ENCODE peak calls at places on chromosome 9, in seven cellular contexts. One of them, this sample, is unnamed.

GRCh38 chr9:33434317-33435105 is 12.9 kb downstream of the AQP3 start:
- DNase-seq in IMR-90: no peak
- DNase-seq in mesendoderm: no peak
- DNase-seq in neuronal stem cell: no peak
- DNase-seq in mesenchymal stem cell: no peak
- DNase-seq in H1: no peak
- DNase-seq in trophoblast cell: no peak
- DNase-seq in this sample: no peak

GRCh38 chr9:77750284-77750683 is 102.2 kb upstream of the GNA14 start:
- DNase-seq in neuronal stem cell: no peak
- DNase-seq in trophoblast cell: no peak
- DNase-seq in IMR-90: peak
- DNase-seq in mesendoderm: no peak
- DNase-seq in H1: no peak
- DNase-seq in mesenchymal stem cell: no peak
- DNase-seq in this sample: no peak

GRCh38 chr9:38277601-38278200 is 114.8 kb upstream of the ALDH1B1 start:
- DNase-seq in neuronal stem cell: no peak
- DNase-seq in H1: no peak
- DNase-seq in mesenchymal stem cell: no peak
- DNase-seq in trophoblast cell: no peak
- DNase-seq in mesendoderm: no peak
- DNase-seq in IMR-90: no peak
- DNase-seq in this sample: peak

GRCh38 chr9:127561491-127562270 is 50.4 kb upstream of the STXBP1 start:
- DNase-seq in H1: no peak
- DNase-seq in IMR-90: peak
- DNase-seq in trophoblast cell: peak
- DNase-seq in mesenchymal stem cell: peak
- DNase-seq in neuronal stem cell: no peak
- DNase-seq in mesendoderm: peak
- DNase-seq in this sample: peak

GRCh38 chr9:131951905-131952304 is 127.8 kb downstream of the MED27 start:
- DNase-seq in mesenchymal stem cell: peak
- DNase-seq in IMR-90: peak
- DNase-seq in neuronal stem cell: no peak
- DNase-seq in trophoblast cell: no peak
- DNase-seq in mesendoderm: no peak
- DNase-seq in H1: no peak
- DNase-seq in this sample: no peak

GRCh38 chr9:131503626-131504465 is 1.1 kb downstream of the POMT1 start:
- DNase-seq in mesendoderm: peak
- DNase-seq in trophoblast cell: peak
- DNase-seq in H1: peak
- DNase-seq in neuronal stem cell: no peak
- DNase-seq in mesenchymal stem cell: peak
- DNase-seq in IMR-90: peak
- DNase-seq in this sample: peak

GRCh38 chr9:89676281-89676680 is 71.5 kb downstream of the GADD45G start:
- DNase-seq in neuronal stem cell: no peak
- DNase-seq in mesendoderm: no peak
- DNase-seq in trophoblast cell: no peak
- DNase-seq in H1: no peak
- DNase-seq in IMR-90: no peak
- DNase-seq in mesenchymal stem cell: no peak
- DNase-seq in this sample: no peak

GRCh38 chr9:69411931-69412740 is 87.1 kb downstream of the ENTREP1 start:
- DNase-seq in trophoblast cell: no peak
- DNase-seq in neuronal stem cell: no peak
- DNase-seq in mesenchymal stem cell: no peak
- DNase-seq in H1: no peak
- DNase-seq in IMR-90: no peak
- DNase-seq in mesendoderm: no peak
- DNase-seq in this sample: no peak

GRCh38 chr9:76018244-76018643 is 127.8 kb downstream of the PCSK5 start:
- DNase-seq in trophoblast cell: peak
- DNase-seq in mesenchymal stem cell: no peak
- DNase-seq in neuronal stem cell: no peak
- DNase-seq in IMR-90: no peak
- DNase-seq in H1: no peak
- DNase-seq in mesendoderm: no peak
- DNase-seq in this sample: no peak

GRCh38 chr9:114301798-114302565 is 20.9 kb upstream of the ORM1 start:
- DNase-seq in mesenchymal stem cell: no peak
- DNase-seq in mesendoderm: no peak
- DNase-seq in trophoblast cell: no peak
- DNase-seq in H1: no peak
- DNase-seq in IMR-90: no peak
- DNase-seq in neuronal stem cell: no peak
- DNase-seq in this sample: no peak

GRCh38 chr9:26811106-26811505 is 81.5 kb downstream of the CAAP1 start:
- DNase-seq in trophoblast cell: no peak
- DNase-seq in neuronal stem cell: no peak
- DNase-seq in mesenchymal stem cell: no peak
- DNase-seq in mesendoderm: no peak
- DNase-seq in H1: no peak
- DNase-seq in IMR-90: no peak
- DNase-seq in this sample: no peak
- H3K4ac ChIP-seq in trophoblast cell: no peak
- H3K4ac ChIP-seq in neuronal stem cell: no peak
- H3K4ac ChIP-seq in mesenchymal stem cell: no peak
- H3K4ac ChIP-seq in mesendoderm: no peak
- H3K4ac ChIP-seq in H1: no peak
- H3K4ac ChIP-seq in IMR-90: no peak
- H3K4ac ChIP-seq in this sample: no peak

GRCh38 chr9:92656537-92656925 is 13.4 kb downstream of the IPPK start:
- DNase-seq in H1: no peak
- DNase-seq in mesendoderm: no peak
- DNase-seq in IMR-90: no peak
- DNase-seq in mesenchymal stem cell: no peak
- DNase-seq in neuronal stem cell: no peak
- DNase-seq in trophoblast cell: no peak
- DNase-seq in this sample: no peak

GRCh38 chr9:92657296-92658094 is 12.4 kb downstream of the IPPK start:
- DNase-seq in trophoblast cell: no peak
- DNase-seq in neuronal stem cell: no peak
- DNase-seq in H1: no peak
- DNase-seq in IMR-90: no peak
- DNase-seq in mesendoderm: peak
- DNase-seq in mesenchymal stem cell: peak
- DNase-seq in this sample: no peak

GRCh38 chr9:92655896-92656536 is 13.9 kb downstream of the IPPK start:
- DNase-seq in trophoblast cell: no peak
- DNase-seq in IMR-90: no peak
- DNase-seq in H1: no peak
- DNase-seq in mesenchymal stem cell: no peak
- DNase-seq in neuronal stem cell: no peak
- DNase-seq in mesendoderm: no peak
- DNase-seq in this sample: no peak

GRCh38 chr9:92654481-92655301 is 15.2 kb downstream of the IPPK start:
- DNase-seq in mesendoderm: no peak
- DNase-seq in IMR-90: no peak
- DNase-seq in neuronal stem cell: no peak
- DNase-seq in mesenchymal stem cell: no peak
- DNase-seq in trophoblast cell: no peak
- DNase-seq in H1: no peak
- DNase-seq in this sample: no peak

GRCh38 chr9:92655366-92655765 is 14.6 kb downstream of the IPPK start:
- DNase-seq in neuronal stem cell: no peak
- DNase-seq in mesendoderm: no peak
- DNase-seq in trophoblast cell: no peak
- DNase-seq in mesenchymal stem cell: no peak
- DNase-seq in IMR-90: no peak
- DNase-seq in H1: no peak
- DNase-seq in this sample: no peak
- H3K18ac ChIP-seq in neuronal stem cell: no peak
- H3K18ac ChIP-seq in mesendoderm: no peak
- H3K18ac ChIP-seq in trophoblast cell: no peak
- H3K18ac ChIP-seq in mesenchymal stem cell: no peak
- H3K18ac ChIP-seq in IMR-90: no peak
- H3K18ac ChIP-seq in H1: no peak
- H3K18ac ChIP-seq in this sample: no peak

GRCh38 chr9:112080831-112081542 is 94.1 kb downstream of the SUSD1 start:
- DNase-seq in mesendoderm: no peak
- DNase-seq in neuronal stem cell: no peak
- DNase-seq in H1: no peak
- DNase-seq in IMR-90: no peak
- DNase-seq in trophoblast cell: no peak
- DNase-seq in mesenchymal stem cell: no peak
- DNase-seq in this sample: no peak
- H3K4ac ChIP-seq in mesendoderm: no peak
- H3K4ac ChIP-seq in neuronal stem cell: no peak
- H3K4ac ChIP-seq in H1: no peak
- H3K4ac ChIP-seq in IMR-90: no peak
- H3K4ac ChIP-seq in trophoblast cell: no peak
- H3K4ac ChIP-seq in mesenchymal stem cell: no peak
- H3K4ac ChIP-seq in this sample: no peak

GRCh38 chr9:121962421-121962820 is 130.7 kb downstream of the TTLL11 start:
- DNase-seq in H1: no peak
- DNase-seq in mesendoderm: no peak
- DNase-seq in mesenchymal stem cell: no peak
- DNase-seq in neuronal stem cell: no peak
- DNase-seq in trophoblast cell: no peak
- DNase-seq in IMR-90: peak
- DNase-seq in this sample: no peak

GRCh38 chr9:121968056-121968455 is 125.1 kb downstream of the TTLL11 start:
- DNase-seq in trophoblast cell: no peak
- DNase-seq in mesenchymal stem cell: no peak
- DNase-seq in IMR-90: no peak
- DNase-seq in mesendoderm: no peak
- DNase-seq in neuronal stem cell: no peak
- DNase-seq in H1: no peak
- DNase-seq in this sample: no peak

GRCh38 chr9:121960665-121961064 is 132.4 kb downstream of the TTLL11 start:
- DNase-seq in mesenchymal stem cell: no peak
- DNase-seq in trophoblast cell: no peak
- DNase-seq in IMR-90: no peak
- DNase-seq in neuronal stem cell: no peak
- DNase-seq in mesendoderm: no peak
- DNase-seq in H1: no peak
- DNase-seq in this sample: no peak

GRCh38 chr9:121966706-121967105 is 126.4 kb downstream of the TTLL11 start:
- DNase-seq in trophoblast cell: no peak
- DNase-seq in mesendoderm: no peak
- DNase-seq in neuronal stem cell: no peak
- DNase-seq in mesenchymal stem cell: no peak
- DNase-seq in IMR-90: no peak
- DNase-seq in H1: no peak
- DNase-seq in this sample: no peak

GRCh38 chr9:121963542-121963995 is 129.5 kb downstream of the TTLL11 start:
- DNase-seq in H1: no peak
- DNase-seq in mesenchymal stem cell: peak
- DNase-seq in neuronal stem cell: no peak
- DNase-seq in mesendoderm: no peak
- DNase-seq in trophoblast cell: peak
- DNase-seq in IMR-90: peak
- DNase-seq in this sample: no peak
- H3K18ac ChIP-seq in H1: no peak
- H3K18ac ChIP-seq in mesenchymal stem cell: no peak
- H3K18ac ChIP-seq in neuronal stem cell: no peak
- H3K18ac ChIP-seq in mesendoderm: no peak
- H3K18ac ChIP-seq in trophoblast cell: no peak
- H3K18ac ChIP-seq in IMR-90: peak
- H3K18ac ChIP-seq in this sample: no peak

GRCh38 chr9:110997847-110998246 is 40.4 kb downstream of the LPAR1 start:
- DNase-seq in neuronal stem cell: no peak
- DNase-seq in mesendoderm: no peak
- DNase-seq in IMR-90: peak
- DNase-seq in mesenchymal stem cell: no peak
- DNase-seq in H1: no peak
- DNase-seq in trophoblast cell: no peak
- DNase-seq in this sample: no peak
- H3K4ac ChIP-seq in neuronal stem cell: no peak
- H3K4ac ChIP-seq in mesendoderm: no peak
- H3K4ac ChIP-seq in IMR-90: no peak
- H3K4ac ChIP-seq in mesenchymal stem cell: no peak
- H3K4ac ChIP-seq in H1: no peak
- H3K4ac ChIP-seq in trophoblast cell: no peak
- H3K4ac ChIP-seq in this sample: no peak

GRCh38 chr9:109859447-109859846 is 79.4 kb downstream of the PALM2AKAP2 start:
- DNase-seq in mesenchymal stem cell: no peak
- DNase-seq in IMR-90: no peak
- DNase-seq in trophoblast cell: no peak
- DNase-seq in mesendoderm: no peak
- DNase-seq in H1: no peak
- DNase-seq in neuronal stem cell: no peak
- DNase-seq in this sample: no peak

GRCh38 chr9:109863961-109864360 is 84.0 kb downstream of the PALM2AKAP2 start:
- DNase-seq in mesendoderm: no peak
- DNase-seq in mesenchymal stem cell: peak
- DNase-seq in IMR-90: no peak
- DNase-seq in neuronal stem cell: no peak
- DNase-seq in H1: no peak
- DNase-seq in trophoblast cell: no peak
- DNase-seq in this sample: no peak

GRCh38 chr9:109861499-109861898 is 81.5 kb downstream of the PALM2AKAP2 start:
- DNase-seq in mesenchymal stem cell: peak
- DNase-seq in IMR-90: peak
- DNase-seq in H1: no peak
- DNase-seq in neuronal stem cell: no peak
- DNase-seq in mesendoderm: no peak
- DNase-seq in trophoblast cell: no peak
- DNase-seq in this sample: no peak

GRCh38 chr9:109861918-109862317 is 81.9 kb downstream of the PALM2AKAP2 start:
- DNase-seq in mesendoderm: no peak
- DNase-seq in trophoblast cell: no peak
- DNase-seq in H1: no peak
- DNase-seq in IMR-90: no peak
- DNase-seq in mesenchymal stem cell: peak
- DNase-seq in neuronal stem cell: no peak
- DNase-seq in this sample: no peak

DNA sequence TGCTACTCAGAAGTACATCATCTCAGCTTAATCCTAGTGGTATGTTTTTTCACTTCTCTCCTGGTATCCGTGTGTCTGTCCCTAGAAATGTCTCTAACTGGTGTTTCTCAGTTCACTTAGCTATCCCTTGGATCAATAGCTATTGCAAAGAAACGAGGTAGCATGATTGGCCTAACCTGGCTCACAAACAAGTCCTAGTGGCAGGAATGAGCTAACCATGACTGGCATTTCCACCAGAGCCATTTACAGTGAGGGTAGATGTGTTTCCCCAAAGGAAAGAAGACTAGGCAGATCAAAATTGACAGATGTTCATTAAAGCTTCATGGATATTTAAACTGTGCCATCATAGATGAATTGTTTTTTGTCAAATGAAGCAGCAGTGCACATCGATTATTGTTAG is 82.5 kb downstream of the PALM2AKAP2 start:
- DNase-seq in H1: no peak
- DNase-seq in trophoblast cell: peak
- DNase-seq in IMR-90: no peak
- DNase-seq in mesendoderm: peak
- DNase-seq in mesenchymal stem cell: no peak
- DNase-seq in neuronal stem cell: no peak
- DNase-seq in this sample: no peak
- H3K18ac ChIP-seq in H1: no peak
- H3K18ac ChIP-seq in trophoblast cell: no peak
- H3K18ac ChIP-seq in IMR-90: no peak
- H3K18ac ChIP-seq in mesendoderm: no peak
- H3K18ac ChIP-seq in mesenchymal stem cell: no peak
- H3K18ac ChIP-seq in neuronal stem cell: no peak
- H3K18ac ChIP-seq in this sample: no peak

This sample was measured in H9.